ENCODE peak calls at places on chromosomes 4 and X, in seven cellular contexts. One of them, this sample, is unnamed.
A peak's percentile ranks its signal among the peaks of the same experiment; 100 is the strongest.

GRCh38 chrX:10854594-10854993 is 234.2 kb upstream of the MID1 start:
- DNase-seq in IMR-90: no peak
- DNase-seq in lung: no peak
- DNase-seq in CD8-positive, alpha-beta memory T cell: no peak
- DNase-seq in GM23338: peak; percentile 2
- DNase-seq in A549: no peak
- DNase-seq in aorta: no peak
- DNase-seq in this sample: no peak

GRCh38 chr4:184529283-184529682 is 54.9 kb upstream of the IRF2 start:
- DNase-seq in IMR-90: no peak
- DNase-seq in lung: no peak
- DNase-seq in CD8-positive, alpha-beta memory T cell: no peak
- DNase-seq in GM23338: peak; percentile 34
- DNase-seq in A549: no peak
- DNase-seq in aorta: no peak
- DNase-seq in this sample: no peak

GRCh38 chr4:174047363-174047762 is 236.1 kb downstream of the FBXO8 start:
- DNase-seq in IMR-90: no peak
- DNase-seq in lung: no peak
- DNase-seq in CD8-positive, alpha-beta memory T cell: no peak
- DNase-seq in GM23338: no peak
- DNase-seq in A549: no peak
- DNase-seq in aorta: no peak
- DNase-seq in this sample: no peak

GRCh38 chr4:30716671-30717207 is 3.4 kb upstream of the PCDH7 start:
- DNase-seq in IMR-90: no peak
- DNase-seq in lung: no peak
- DNase-seq in CD8-positive, alpha-beta memory T cell: no peak
- DNase-seq in GM23338: peak; percentile 57
- DNase-seq in A549: no peak
- DNase-seq in aorta: peak; percentile 59
- DNase-seq in this sample: peak; percentile 77

GRCh38 chrX:630922-631496 is 418 bp downstream of the SHOX start:
- DNase-seq in IMR-90: no peak
- DNase-seq in lung: no peak
- DNase-seq in CD8-positive, alpha-beta memory T cell: no peak
- DNase-seq in GM23338: peak; percentile 68
- DNase-seq in A549: peak; percentile 20
- DNase-seq in aorta: peak; percentile 68
- DNase-seq in this sample: peak; percentile 54

GRCh38 chr4:73527196-73527595 is 45.7 kb downstream of the AFM start:
- DNase-seq in IMR-90: no peak
- DNase-seq in lung: no peak
- DNase-seq in CD8-positive, alpha-beta memory T cell: no peak
- DNase-seq in GM23338: no peak
- DNase-seq in A549: no peak
- DNase-seq in aorta: no peak
- DNase-seq in this sample: no peak

GRCh38 chrX:25277574-25277973 is 261.8 kb upstream of the ARX start:
- DNase-seq in IMR-90: no peak
- DNase-seq in lung: no peak
- DNase-seq in CD8-positive, alpha-beta memory T cell: no peak
- DNase-seq in GM23338: no peak
- DNase-seq in A549: no peak
- DNase-seq in aorta: no peak
- DNase-seq in this sample: no peak

GRCh38 chr4:79678472-79679202 is 270.6 kb upstream of the GK2 start:
- DNase-seq in IMR-90: peak; percentile 25
- DNase-seq in lung: no peak
- DNase-seq in CD8-positive, alpha-beta memory T cell: no peak
- DNase-seq in GM23338: no peak
- DNase-seq in A549: no peak
- DNase-seq in aorta: no peak
- DNase-seq in this sample: no peak

GRCh38 chr4:186792994-186793393 is 69.3 kb upstream of the FAT1 start:
- DNase-seq in IMR-90: peak; percentile 68
- DNase-seq in lung: no peak
- DNase-seq in CD8-positive, alpha-beta memory T cell: no peak
- DNase-seq in GM23338: no peak
- DNase-seq in A549: peak; percentile 7
- DNase-seq in aorta: no peak
- DNase-seq in this sample: peak; percentile 66

GRCh38 chr4:150588341-150588740 is 6.4 kb downstream of the MAB21L2 start:
- DNase-seq in IMR-90: no peak
- DNase-seq in lung: no peak
- DNase-seq in CD8-positive, alpha-beta memory T cell: no peak
- DNase-seq in GM23338: no peak
- DNase-seq in A549: no peak
- DNase-seq in aorta: no peak
- DNase-seq in this sample: no peak

GRCh38 chrX:41313419-41313818 is 20.5 kb upstream of the DDX3X start:
- DNase-seq in IMR-90: peak; percentile 94
- DNase-seq in lung: no peak
- DNase-seq in CD8-positive, alpha-beta memory T cell: no peak
- DNase-seq in GM23338: no peak
- DNase-seq in A549: no peak
- DNase-seq in aorta: no peak
- DNase-seq in this sample: peak; percentile 73

GRCh38 chr4:42786350-42787070 is 106.0 kb upstream of the GRXCR1 start:
- DNase-seq in IMR-90: no peak
- DNase-seq in lung: peak; percentile 71
- DNase-seq in CD8-positive, alpha-beta memory T cell: no peak
- DNase-seq in GM23338: peak; percentile 53
- DNase-seq in A549: no peak
- DNase-seq in aorta: no peak
- DNase-seq in this sample: peak; percentile 9

GRCh38 chr4:95124906-95125504 is 367.2 kb downstream of the BMPR1B start:
- DNase-seq in IMR-90: peak; percentile 76
- DNase-seq in lung: no peak
- DNase-seq in CD8-positive, alpha-beta memory T cell: no peak
- DNase-seq in GM23338: peak; percentile 86
- DNase-seq in A549: peak; percentile 81
- DNase-seq in aorta: no peak
- DNase-seq in this sample: no peak

GRCh38 chr4:86521373-86521969 is 72.6 kb upstream of the PTPN13 start:
- DNase-seq in IMR-90: no peak
- DNase-seq in lung: no peak
- DNase-seq in CD8-positive, alpha-beta memory T cell: no peak
- DNase-seq in GM23338: no peak
- DNase-seq in A549: no peak
- DNase-seq in aorta: no peak
- DNase-seq in this sample: no peak

GRCh38 chrX:106698693-106699092 is 27.8 kb upstream of the RNF128 start:
- DNase-seq in IMR-90: peak; percentile 67
- DNase-seq in lung: no peak
- DNase-seq in CD8-positive, alpha-beta memory T cell: no peak
- DNase-seq in GM23338: no peak
- DNase-seq in A549: no peak
- DNase-seq in aorta: no peak
- DNase-seq in this sample: peak; percentile 66

GRCh38 chr4:110636677-110637407 is 14.0 kb upstream of the PITX2 start:
- DNase-seq in IMR-90: peak; percentile 72
- DNase-seq in lung: no peak
- DNase-seq in CD8-positive, alpha-beta memory T cell: no peak
- DNase-seq in GM23338: peak; percentile 83
- DNase-seq in A549: peak; percentile 44
- DNase-seq in aorta: peak; percentile 65
- DNase-seq in this sample: peak; percentile 95

GRCh38 chr4:118811008-118811764 is 24.7 kb downstream of the SEC24D start:
- DNase-seq in IMR-90: peak; percentile 88
- DNase-seq in lung: no peak
- DNase-seq in CD8-positive, alpha-beta memory T cell: no peak
- DNase-seq in GM23338: no peak
- DNase-seq in A549: no peak
- DNase-seq in aorta: no peak
- DNase-seq in this sample: no peak

GRCh38 chr4:142406051-142406549 is 440.0 kb downstream of the INPP4B start:
- DNase-seq in IMR-90: no peak
- DNase-seq in lung: no peak
- DNase-seq in CD8-positive, alpha-beta memory T cell: no peak
- DNase-seq in GM23338: peak; percentile 35
- DNase-seq in A549: peak; percentile 40
- DNase-seq in aorta: no peak
- DNase-seq in this sample: no peak

GRCh38 chr4:171378323-171378722 is 434.9 kb upstream of the GALNTL6 start:
- DNase-seq in IMR-90: no peak
- DNase-seq in lung: no peak
- DNase-seq in CD8-positive, alpha-beta memory T cell: no peak
- DNase-seq in GM23338: no peak
- DNase-seq in A549: no peak
- DNase-seq in aorta: no peak
- DNase-seq in this sample: no peak
- H3K4me1 ChIP-seq in IMR-90: no peaks in the 10 kb centered on the region
- H3K4me1 ChIP-seq in lung: no peaks in the 10 kb centered on the region
- H3K4me1 ChIP-seq in CD8-positive, alpha-beta memory T cell: no peaks in the 10 kb centered on the region
- H3K4me1 ChIP-seq in GM23338: no peaks in the 10 kb centered on the region
- H3K4me1 ChIP-seq in A549: no peaks in the 10 kb centered on the region
- H3K4me1 ChIP-seq in aorta: no peaks in the 10 kb centered on the region
- H3K4me1 ChIP-seq in this sample: no peaks in the 10 kb centered on the region

GRCh38 chr4:147789596-147789995 is 57.7 kb downstream of the ARHGAP10 start:
- DNase-seq in IMR-90: peak; percentile 23
- DNase-seq in lung: no peak
- DNase-seq in CD8-positive, alpha-beta memory T cell: no peak
- DNase-seq in GM23338: no peak
- DNase-seq in A549: no peak
- DNase-seq in aorta: no peak
- DNase-seq in this sample: no peak

GRCh38 chr4:147790412-147790811 is 58.5 kb downstream of the ARHGAP10 start:
- DNase-seq in IMR-90: no peak
- DNase-seq in lung: no peak
- DNase-seq in CD8-positive, alpha-beta memory T cell: no peak
- DNase-seq in GM23338: no peak
- DNase-seq in A549: no peak
- DNase-seq in aorta: no peak
- DNase-seq in this sample: no peak

GRCh38 chr4:147787204-147787603 is 55.3 kb downstream of the ARHGAP10 start:
- DNase-seq in IMR-90: peak; percentile 68
- DNase-seq in lung: no peak
- DNase-seq in CD8-positive, alpha-beta memory T cell: no peak
- DNase-seq in GM23338: no peak
- DNase-seq in A549: no peak
- DNase-seq in aorta: no peak
- DNase-seq in this sample: no peak

GRCh38 chr4:147786531-147786930 is 54.6 kb downstream of the ARHGAP10 start:
- DNase-seq in IMR-90: no peak
- DNase-seq in lung: no peak
- DNase-seq in CD8-positive, alpha-beta memory T cell: no peak
- DNase-seq in GM23338: no peak
- DNase-seq in A549: no peak
- DNase-seq in aorta: no peak
- DNase-seq in this sample: no peak

GRCh38 chr4:147788791-147789190 is 56.9 kb downstream of the ARHGAP10 start:
- DNase-seq in IMR-90: peak; percentile 24
- DNase-seq in lung: no peak
- DNase-seq in CD8-positive, alpha-beta memory T cell: no peak
- DNase-seq in GM23338: no peak
- DNase-seq in A549: no peak
- DNase-seq in aorta: no peak
- DNase-seq in this sample: no peak
- H3K4me1 ChIP-seq in IMR-90: peaks cover 21% of the 10 kb centered on the region
- H3K4me1 ChIP-seq in lung: peaks cover 42% of the 10 kb centered on the region
- H3K4me1 ChIP-seq in CD8-positive, alpha-beta memory T cell: peaks cover 11% of the 10 kb centered on the region
- H3K4me1 ChIP-seq in GM23338: peaks cover 7% of the 10 kb centered on the region
- H3K4me1 ChIP-seq in A549: peaks cover 32% of the 10 kb centered on the region
- H3K4me1 ChIP-seq in aorta: peaks cover 7% of the 10 kb centered on the region
- H3K4me1 ChIP-seq in this sample: peaks cover 16% of the 10 kb centered on the region

DNA sequence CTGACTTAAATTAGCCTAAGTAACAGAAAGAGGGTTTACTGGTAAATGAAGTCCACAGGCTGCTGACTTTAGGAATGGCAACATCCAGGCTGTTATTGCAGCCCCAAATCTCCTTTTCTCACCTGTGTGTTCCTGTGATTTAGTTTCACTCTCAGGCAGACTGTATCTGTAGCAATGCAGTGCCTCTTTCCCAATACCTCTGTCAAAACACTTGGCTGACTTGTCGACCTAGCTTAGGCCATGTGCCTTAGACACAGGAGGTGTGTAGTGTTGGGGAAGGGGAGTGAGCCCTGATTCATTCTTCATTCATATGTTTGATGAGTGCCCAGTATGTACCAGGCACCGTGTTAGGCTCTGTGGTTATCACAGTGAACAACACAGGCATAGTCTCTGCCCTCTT is 46.9 kb downstream of the JADE3 start:
- DNase-seq in IMR-90: no peak
- DNase-seq in lung: no peak
- DNase-seq in CD8-positive, alpha-beta memory T cell: no peak
- DNase-seq in GM23338: no peak
- DNase-seq in A549: no peak
- DNase-seq in aorta: no peak
- DNase-seq in this sample: no peak
- H3K4me1 ChIP-seq in IMR-90: no peaks in the 10 kb centered on the region
- H3K4me1 ChIP-seq in lung: peaks cover 3% of the 10 kb centered on the region
- H3K4me1 ChIP-seq in CD8-positive, alpha-beta memory T cell: no peaks in the 10 kb centered on the region
- H3K4me1 ChIP-seq in GM23338: peaks cover 29% of the 10 kb centered on the region
- H3K4me1 ChIP-seq in A549: peaks cover 20% of the 10 kb centered on the region
- H3K4me1 ChIP-seq in aorta: no peaks in the 10 kb centered on the region
- H3K4me1 ChIP-seq in this sample: no peaks in the 10 kb centered on the region

GRCh38 chr4:2792711-2793577 is at the start of gene SH3BP2:
- DNase-seq in IMR-90: peak; percentile 49
- DNase-seq in lung: peak; percentile 85
- DNase-seq in CD8-positive, alpha-beta memory T cell: peak; percentile 60
- DNase-seq in GM23338: peak; percentile 90
- DNase-seq in A549: peak; percentile 56
- DNase-seq in aorta: peak; percentile 95
- DNase-seq in this sample: peak; percentile 97

GRCh38 chr4:2793578-2793919 is 664 bp downstream of the SH3BP2 start:
- DNase-seq in IMR-90: peak; percentile 57
- DNase-seq in lung: no peak
- DNase-seq in CD8-positive, alpha-beta memory T cell: no peak
- DNase-seq in GM23338: peak; percentile 58
- DNase-seq in A549: peak; percentile 30
- DNase-seq in aorta: peak; percentile 89
- DNase-seq in this sample: peak; percentile 97

GRCh38 chr4:2791518-2792395 is 1.1 kb upstream of the SH3BP2 start:
- DNase-seq in IMR-90: no peak
- DNase-seq in lung: no peak
- DNase-seq in CD8-positive, alpha-beta memory T cell: no peak
- DNase-seq in GM23338: peak; percentile 48
- DNase-seq in A549: no peak
- DNase-seq in aorta: peak; percentile 59
- DNase-seq in this sample: peak; percentile 25

GRCh38 chr4:2790583-2791517 is 2.0 kb upstream of the SH3BP2 start:
- DNase-seq in IMR-90: no peak
- DNase-seq in lung: no peak
- DNase-seq in CD8-positive, alpha-beta memory T cell: no peak
- DNase-seq in GM23338: no peak
- DNase-seq in A549: no peak
- DNase-seq in aorta: peak; percentile 72
- DNase-seq in this sample: peak; percentile 83

DNA sequence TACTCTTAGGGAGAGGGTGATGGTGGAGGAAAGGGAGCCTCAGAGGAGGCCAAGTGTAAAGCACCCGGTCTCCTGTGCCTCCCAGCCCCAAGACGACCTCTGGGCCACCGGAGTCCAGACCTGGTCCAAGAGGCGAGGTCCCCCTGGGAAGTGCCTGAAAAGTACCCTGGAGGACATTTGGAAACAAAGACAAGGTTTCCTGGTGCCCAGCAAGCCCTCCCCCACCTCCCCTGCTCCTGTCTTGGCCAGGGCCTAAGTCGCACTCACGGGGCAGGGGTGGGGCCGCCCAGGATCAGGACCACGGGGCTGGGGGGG is 532 bp upstream of the SH3BP2 start:
- DNase-seq in IMR-90: no peak
- DNase-seq in lung: no peak
- DNase-seq in CD8-positive, alpha-beta memory T cell: no peak
- DNase-seq in GM23338: no peak
- DNase-seq in A549: no peak
- DNase-seq in aorta: no peak
- DNase-seq in this sample: peak; percentile 70
- H3K4me1 ChIP-seq in IMR-90: peaks cover 32% of the 10 kb centered on the region
- H3K4me1 ChIP-seq in lung: peaks cover 7% of the 10 kb centered on the region
- H3K4me1 ChIP-seq in CD8-positive, alpha-beta memory T cell: peaks cover 37% of the 10 kb centered on the region
- H3K4me1 ChIP-seq in GM23338: peaks cover 5% of the 10 kb centered on the region
- H3K4me1 ChIP-seq in A549: peaks cover 41% of the 10 kb centered on the region
- H3K4me1 ChIP-seq in aorta: no peaks in the 10 kb centered on the region
- H3K4me1 ChIP-seq in this sample: peaks cover 33% of the 10 kb centered on the region